ENCODE peak calls at places on chromosomes 16 and 17, in four cellular contexts. W, R, A and P are unnamed samples.

GRCh38 chr17:10123093-10123492 is 75.3 kb downstream of the GAS7 start:
- DNase-seq in W (no peak), R (no peak), A (no peak), P (no peak)

GRCh38 chr16:73036074-73036826 is 11.7 kb downstream of the ZFHX3 start:
- DNase-seq in W (no peak), R (no peak), A (no peak), P (no peak)

GRCh38 chr16:10121496-10121895 is 60.7 kb downstream of the GRIN2A start:
- DNase-seq in W (peak; percentile 91), R (no peak), A (no peak), P (no peak)

GRCh38 chr17:31533546-31534155 is 142.2 kb downstream of the RAB11FIP4 start:
- DNase-seq in W (peak; percentile 69), A (no peak), R (no peak), P (no peak)

GRCh38 chr17:80151333-80151732 is 4.4 kb upstream of the EIF4A3 start:
- DNase-seq in A (no peak), W (peak; percentile 47), R (no peak), P (no peak)

GRCh38 chr17:83180996-83181481 is 101.6 kb downstream of the METRNL start:
- DNase-seq in R (no peak), W (no peak), A (no peak), P (no peak)

GRCh38 chr16:77207029-77207428 is 7.8 kb downstream of the SYCE1L start:
- DNase-seq in W (no peak), R (no peak), A (no peak), P (no peak)

GRCh38 chr16:27113341-27113841 is 46.7 kb downstream of the C16orf82 start:
- DNase-seq in A (peak; percentile 47), W (no peak), R (no peak), P (no peak)

GRCh38 chr16:86571197-86571915 is 4.7 kb downstream of the FOXC2 start:
- DNase-seq in A (no peak), W (no peak), R (no peak), P (no peak)

GRCh38 chr16:81730090-81731051 is 48.7 kb upstream of the PLCG2 start:
- DNase-seq in W (peak; percentile 53), A (peak; percentile 70), R (peak; percentile 87), P (peak; percentile 86)

GRCh38 chr17:66373944-66374817 is 71.8 kb downstream of the PRKCA start:
- DNase-seq in W (no peak), R (no peak), A (no peak), P (peak; percentile 21)

GRCh38 chr16:25464058-25464457 is 206.4 kb upstream of the ZKSCAN2 start:
- DNase-seq in W (no peak), A (no peak), R (no peak), P (no peak)

GRCh38 chr16:20931066-20931465 is 30.5 kb downstream of the LYRM1 start:
- DNase-seq in A (no peak), W (no peak), R (no peak), P (no peak)

GRCh38 chr16:84053237-84053636 is 10.6 kb upstream of the SLC38A8 start:
- DNase-seq in W (no peak), A (no peak), R (no peak), P (no peak)

GRCh38 chr16:85615014-85615851 is 2.1 kb downstream of the GSE1 start:
- DNase-seq in R (no peak), A (peak; percentile 79), W (peak; percentile 52), P (peak; percentile 56)

GRCh38 chr17:34852614-34853013 is 108.6 kb downstream of the CCT6B start:
- DNase-seq in A (no peak), W (no peak), R (no peak), P (no peak)

GRCh38 chr17:49364119-49364518 is 2.1 kb upstream of the ZNF652 start:
- DNase-seq in R (no peak), W (no peak), A (no peak), P (no peak)

GRCh38 chr16:87627542-87628245 is 25.4 kb downstream of the JPH3 start:
- DNase-seq in W (no peak), R (no peak), A (no peak), P (no peak)

GRCh38 chr16:81384006-81384405 is 60.6 kb upstream of the CMIP start:
- DNase-seq in R (no peak), W (no peak), A (no peak), P (no peak)

GRCh38 chr17:5499790-5500189 is 13.4 kb downstream of the MIS12 start:
- DNase-seq in R (no peak), A (no peak), W (no peak), P (no peak)

GRCh38 chr17:44970136-44970737 is 2.1 kb upstream of the C1QL1 start:
- DNase-seq in R (peak; percentile 44), W (no peak), A (no peak), P (peak; percentile 38)

GRCh38 chr17:40451420-40451819 is 8.2 kb downstream of the IGFBP4 start:
- DNase-seq in W (no peak), R (peak; percentile 91), A (no peak), P (peak; percentile 87)

GRCh38 chr16:65733706-65734105 is 611.8 kb upstream of the CDH11 start:
- DNase-seq in R (no peak), A (no peak), W (no peak), P (no peak)

GRCh38 chr16:87416826-87417471 is 24.8 kb downstream of the MAP1LC3B start:
- DNase-seq in W (no peak), A (peak; percentile 29), R (peak; percentile 56), P (peak; percentile 25)

GRCh38 chr16:27495191-27495590 is 54.5 kb downstream of the GTF3C1 start:
- DNase-seq in R (peak; percentile 54), A (no peak), W (no peak), P (no peak)

GRCh38 chr17:16980061-16980460 is 8.1 kb upstream of the TNFRSF13B start:
- DNase-seq in W (no peak), A (no peak), R (no peak), P (no peak)

GRCh38 chr16:66988197-66988788 is at the start of gene CES4A:
- DNase-seq in W (peak; percentile 78), A (peak; percentile 49), R (no peak), P (no peak)

GRCh38 chr16:80518436-80518835 is 22.4 kb upstream of the DYNLRB2 start:
- DNase-seq in R (no peak), W (peak; percentile 60), A (no peak), P (no peak)

GRCh38 chr17:50195196-50195865 is 6.1 kb downstream of the COL1A1 start:
- DNase-seq in R (no peak), W (no peak), A (no peak), P (no peak)

GRCh38 chr16:55701442-55702319 is 45.9 kb downstream of the SLC6A2 start:
- DNase-seq in R (peak; percentile 31), W (peak; percentile 38), A (peak; percentile 73), P (peak; percentile 45)

DNA sequence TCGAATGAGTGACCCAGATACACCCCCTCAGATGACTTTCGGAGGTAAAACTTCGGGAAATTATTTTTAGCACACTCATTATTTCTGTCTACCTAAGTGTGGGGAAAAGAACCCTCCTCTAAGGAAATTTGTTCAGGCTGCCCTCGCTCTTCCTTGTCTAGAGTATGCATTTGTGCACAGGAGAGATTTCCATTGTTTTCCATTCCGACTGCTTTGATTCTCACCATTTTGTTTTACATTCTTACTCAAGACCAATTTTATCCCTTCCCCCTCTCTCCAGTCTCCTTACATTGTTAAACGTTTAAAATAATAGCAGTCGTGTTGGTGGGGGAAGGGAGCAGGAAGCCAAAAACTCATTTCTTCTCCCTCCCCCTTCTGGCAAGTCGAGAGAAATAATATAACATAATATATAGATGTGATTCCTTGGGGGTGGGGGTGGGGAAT is 1.5 kb upstream of the CHD3 start:
- DNase-seq in R (no peak), W (no peak), A (no peak), P (no peak)
- H3K4me3 ChIP-seq in R (peak overlapping the region; percentile 57), W (peak overlapping the region; percentile 90), A (peak overlapping the region; percentile 76), P (peak overlapping the region; percentile 88)

DNA sequence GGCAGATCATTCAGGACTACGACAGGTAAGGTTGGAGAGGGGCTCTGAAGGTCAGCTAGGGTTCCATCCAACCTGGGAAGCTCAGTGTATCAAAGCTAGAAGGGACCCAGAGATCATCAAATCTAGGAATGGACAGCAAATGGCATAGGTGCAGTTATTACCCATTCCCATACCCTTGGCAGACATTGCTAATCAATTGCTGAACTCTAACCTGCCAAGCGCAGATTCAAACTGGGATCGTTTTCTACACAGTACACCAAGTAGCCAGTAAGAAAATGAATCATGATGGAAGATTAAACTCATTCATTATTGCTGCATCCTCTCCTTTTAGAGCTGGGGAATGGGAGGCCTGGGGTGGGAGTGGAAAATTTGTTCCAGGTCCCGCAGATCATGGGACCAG is 33.6 kb downstream of the CPNE2 start:
- DNase-seq in R (no peak), A (no peak), W (no peak), P (no peak)
- H3K4me3 ChIP-seq in R (no peak overlapping the region), A (no peak overlapping the region), W (no peak overlapping the region), P (no peak overlapping the region)

DNA sequence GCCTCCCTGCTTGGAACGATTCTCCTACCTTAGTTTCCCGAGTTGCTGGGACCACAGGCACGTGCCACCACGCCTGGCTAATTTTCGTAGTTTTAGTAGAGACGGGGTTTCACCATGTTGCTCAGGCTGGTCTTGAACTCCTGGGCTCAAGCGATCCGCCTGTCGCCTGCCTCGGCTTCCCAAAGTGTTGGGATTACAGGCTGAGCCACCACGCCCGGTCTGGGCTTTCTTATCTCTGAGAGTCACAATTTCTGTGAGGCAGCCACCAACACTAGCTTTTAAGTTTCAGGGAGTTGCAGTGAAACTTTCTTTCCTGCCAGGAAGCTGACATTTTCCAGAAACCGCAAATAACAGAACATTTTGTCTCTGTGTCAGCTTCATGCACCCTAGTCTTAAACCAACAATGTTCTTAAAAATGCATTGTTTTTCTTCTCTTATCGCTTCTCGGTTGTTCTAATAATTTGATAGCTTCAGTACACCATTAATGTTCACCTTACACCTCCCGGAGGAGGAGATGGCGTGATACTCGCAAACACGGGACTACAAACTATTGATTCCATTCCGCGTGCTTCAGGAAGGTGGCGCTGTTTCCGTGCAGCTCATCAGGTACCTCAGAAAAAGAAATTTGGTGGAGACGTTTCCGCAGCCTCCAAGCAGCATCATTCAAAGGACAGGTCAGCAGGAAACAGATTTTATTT is 7.4 kb upstream of the DHRS7B start:
- DNase-seq in A (peak; percentile 53), R (peak; percentile 80), W (peak; percentile 59), P (peak; percentile 53)
- H3K4me3 ChIP-seq in A (no peak overlapping the region), R (no peak overlapping the region), W (no peak overlapping the region), P (peak overlapping the region; percentile 3)

DNA sequence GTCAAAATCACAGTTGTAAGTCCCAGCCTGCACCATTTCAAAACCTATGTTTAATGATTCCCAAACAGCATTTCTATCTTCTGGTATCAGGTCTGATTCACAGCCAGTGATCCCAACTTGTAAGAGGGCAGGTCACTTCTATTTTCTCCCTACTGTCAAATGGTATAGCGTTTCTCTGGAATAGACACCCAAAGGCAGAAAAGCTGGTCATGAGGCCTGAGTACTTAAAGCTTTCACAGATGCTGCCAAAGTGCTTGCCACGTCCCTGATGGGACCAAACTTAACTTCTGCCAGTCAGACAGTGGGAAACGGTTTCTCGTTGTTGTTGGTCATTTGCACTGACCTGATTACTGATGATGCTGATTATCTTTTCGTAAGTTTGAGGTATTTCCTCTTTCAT is 43.4 kb downstream of the CYTH1 start:
- DNase-seq in A (no peak), W (no peak), R (no peak), P (no peak)
- H3K4me3 ChIP-seq in A (no peak overlapping the region), W (no peak overlapping the region), R (no peak overlapping the region), P (no peak overlapping the region)

DNA sequence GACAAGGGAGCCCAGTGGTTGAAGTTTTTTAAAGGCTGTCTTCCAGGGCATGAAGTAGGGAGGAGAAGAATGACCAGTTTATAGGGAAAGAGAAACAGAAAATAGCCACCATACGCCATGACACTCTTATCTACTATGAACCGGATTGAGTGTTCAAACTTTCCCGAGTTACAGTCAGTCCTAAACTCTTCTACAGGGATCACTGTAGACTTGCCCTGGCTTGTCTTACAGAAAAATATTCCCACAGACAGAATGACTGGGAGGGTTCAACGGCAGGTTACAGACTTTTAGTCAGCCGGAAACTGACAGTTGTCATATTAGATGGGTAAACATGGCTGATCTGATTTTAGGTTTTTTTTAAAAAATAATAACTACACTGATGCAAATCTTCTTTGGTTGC is 662.5 kb upstream of the SOX9 start:
- DNase-seq in A (no peak), W (peak; percentile 97), R (no peak), P (no peak)
- H3K4me3 ChIP-seq in A (no peak overlapping the region), W (no peak overlapping the region), R (no peak overlapping the region), P (no peak overlapping the region)

GRCh38 chr17:75976175-75976848 is 2.7 kb downstream of the ACOX1 start:
- DNase-seq in A (peak; percentile 89), W (no peak), R (no peak), P (no peak)
- H3K4me3 ChIP-seq in A (peak overlapping the region; percentile 98), W (no peak overlapping the region), R (no peak overlapping the region), P (peak overlapping the region; percentile 91)